ENCODE peak calls at places on chromosomes 12 and 14, in four cellular contexts. K is NT2/D1, V is H1, S is GM12878. Y is an unnamed sample.

GRCh38 chr12:53190108-53190729 is 9.5 kb upstream of the CSAD start:
- DNase-seq in V (no peak), K (no peak), S (no peak), Y (peak; percentile 73)

GRCh38 chr12:75560167-75560566 is 48.8 kb upstream of the KRR1 start:
- DNase-seq in V (no peak), S (no peak), K (no peak), Y (no peak)

GRCh38 chr12:24133385-24133784 is 183.9 kb upstream of the SOX5 start:
- DNase-seq in V (peak; percentile 63), S (peak; percentile 40), K (peak; percentile 93), Y (no peak)

GRCh38 chr14:72617391-72618011 is 276.4 kb downstream of the DPF3 start:
- DNase-seq in V (no peak), S (no peak), K (no peak), Y (no peak)

GRCh38 chr14:81450100-81450531 is 50.0 kb upstream of the STON2 start:
- DNase-seq in K (peak; percentile 49), S (no peak), V (peak; percentile 47), Y (no peak)

GRCh38 chr12:24931666-24932405 is 17.1 kb downstream of the BCAT1 start:
- DNase-seq in K (no peak), V (no peak), S (peak; percentile 79), Y (no peak)

GRCh38 chr12:121805171-121805687 is 1.4 kb downstream of the SETD1B start:
- DNase-seq in V (no peak), K (no peak), S (no peak), Y (no peak)

GRCh38 chr12:14239935-14240872 is 125.3 kb upstream of the ATF7IP start:
- DNase-seq in V (no peak), S (peak; percentile 75), K (no peak), Y (no peak)

DNA sequence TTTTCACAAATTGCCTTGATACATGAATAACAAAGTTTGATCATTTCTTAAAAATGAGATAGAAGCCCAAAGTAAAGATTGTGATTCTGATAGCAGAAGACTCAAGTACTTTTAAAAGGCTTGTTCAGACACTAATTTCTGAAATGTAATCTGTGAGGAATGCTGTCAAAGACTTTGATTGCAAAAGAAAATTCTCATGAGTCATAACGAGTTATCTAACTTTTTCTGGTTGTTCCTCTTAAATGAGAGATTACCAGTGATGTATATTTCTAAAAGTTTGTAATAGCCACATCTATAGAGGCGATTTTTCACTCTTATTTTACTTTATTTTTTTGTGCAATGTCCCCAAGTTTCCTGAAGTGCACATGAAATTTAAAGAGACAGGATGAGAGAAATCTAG is 7.0 kb downstream of the PYGL start:
- DNase-seq in K (no peak), S (no peak), V (no peak), Y (no peak)
- TF ChIP-seq SUZ12 in K (no peak), S (no peak), V (no peak), Y (no peak)

GRCh38 chr14:24639270-24639669 is 5.3 kb upstream of the GZMB start:
- DNase-seq in K (no peak), V (no peak), S (no peak), Y (no peak)

GRCh38 chr14:24634158-24634557 is at the start of gene GZMB:
- DNase-seq in V (no peak), K (no peak), S (no peak), Y (no peak)

DNA sequence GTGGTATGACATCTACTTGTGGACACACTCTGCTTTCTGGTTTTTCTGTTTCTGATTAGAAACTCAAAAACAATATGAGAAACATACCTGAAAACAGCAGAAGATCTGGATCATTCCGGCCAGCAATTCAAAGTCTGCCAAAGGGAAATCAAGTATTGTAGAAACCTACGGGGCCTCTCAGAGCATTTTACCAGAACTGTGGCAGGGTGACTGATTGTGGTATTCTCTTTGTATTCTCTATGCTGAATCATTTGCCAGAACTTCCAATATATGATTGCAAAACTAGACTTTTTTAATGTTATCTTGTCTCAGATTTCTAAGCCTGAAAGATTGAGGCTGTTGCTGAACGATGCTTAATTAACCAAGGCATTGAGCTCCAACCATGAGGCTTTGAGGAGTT is 5.9 kb upstream of the GZMB start:
- DNase-seq in K (no peak), S (no peak), V (no peak), Y (no peak)
- TF ChIP-seq SUZ12 in K (no peak), S (no peak), V (no peak), Y (no peak)

GRCh38 chr14:94392510-94392935 is 4.1 kb upstream of the SERPINA1 start:
- DNase-seq in V (no peak), K (no peak), S (peak; percentile 38), Y (no peak)

GRCh38 chr14:94389731-94390371 is 1.4 kb upstream of the SERPINA1 start:
- DNase-seq in K (no peak), S (no peak), V (no peak), Y (no peak)

GRCh38 chr14:94391284-94391914 is 3.0 kb upstream of the SERPINA1 start:
- DNase-seq in K (no peak), S (no peak), V (no peak), Y (no peak)

GRCh38 chr14:94388896-94389469 is 581 bp upstream of the SERPINA1 start:
- DNase-seq in S (no peak), V (no peak), K (no peak), Y (no peak)

GRCh38 chr14:94390372-94391086 is 2.1 kb upstream of the SERPINA1 start:
- DNase-seq in S (no peak), K (no peak), V (no peak), Y (no peak)
- TF ChIP-seq SUZ12 in S (no peak), K (no peak), V (no peak), Y (no peak)

GRCh38 chr12:67989184-67989965 is at the start of gene IFNG-AS1:
- DNase-seq in K (no peak), V (no peak), S (peak; percentile 56), Y (no peak)

GRCh38 chr12:67988600-67988999 is 647 bp upstream of the IFNG-AS1 start:
- DNase-seq in K (no peak), S (peak; percentile 69), V (no peak), Y (no peak)

GRCh38 chr12:67994046-67994445 is 4.8 kb downstream of the IFNG-AS1 start:
- DNase-seq in K (no peak), V (no peak), S (no peak), Y (no peak)

GRCh38 chr12:67993143-67993542 is 3.9 kb downstream of the IFNG-AS1 start:
- DNase-seq in S (no peak), K (no peak), V (no peak), Y (no peak)

DNA sequence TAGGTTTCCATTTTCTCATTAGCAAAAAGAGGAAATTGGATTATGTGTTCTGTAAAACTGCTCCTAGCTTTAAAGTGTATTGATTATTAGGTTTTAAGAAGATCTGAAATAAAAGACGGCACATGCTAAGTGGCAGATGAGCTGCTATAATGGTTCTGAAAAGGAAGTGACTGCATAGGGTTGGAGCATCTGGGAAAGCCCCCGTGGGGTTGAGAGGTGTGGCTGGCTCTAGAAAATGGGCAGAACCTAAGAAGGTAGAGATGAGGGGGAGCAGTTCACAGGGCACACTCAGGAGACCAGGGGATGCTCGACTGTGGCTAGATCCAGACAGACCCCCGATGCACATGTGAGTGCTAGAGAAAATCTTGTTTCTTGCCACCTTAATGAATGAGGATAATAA is 1.9 kb downstream of the IFNG-AS1 start:
- DNase-seq in S (no peak), K (no peak), V (no peak), Y (no peak)
- TF ChIP-seq SUZ12 in S (no peak), K (no peak), V (no peak), Y (no peak)

GRCh38 chr14:67951529-67952120 is 132.0 kb downstream of the RAD51B start:
- DNase-seq in V (no peak), S (no peak), K (no peak), Y (no peak)
- TF ChIP-seq SUZ12 in V (no peak), S (no peak), K (no peak), Y (no peak)

GRCh38 chr12:103964805-103965204 is 867 bp upstream of the TDG start:
- DNase-seq in S (no peak), V (no peak), K (no peak), Y (no peak)

GRCh38 chr12:103965255-103965589 is 450 bp upstream of the TDG start:
- DNase-seq in S (no peak), K (no peak), V (no peak), Y (no peak)

GRCh38 chr12:103969391-103969790 is 3.7 kb downstream of the TDG start:
- DNase-seq in V (no peak), K (no peak), S (no peak), Y (no peak)

GRCh38 chr12:103965590-103966407 is at the start of gene TDG:
- DNase-seq in V (peak; percentile 96), S (peak; percentile 97), K (peak; percentile 98), Y (peak; percentile 92)

DNA sequence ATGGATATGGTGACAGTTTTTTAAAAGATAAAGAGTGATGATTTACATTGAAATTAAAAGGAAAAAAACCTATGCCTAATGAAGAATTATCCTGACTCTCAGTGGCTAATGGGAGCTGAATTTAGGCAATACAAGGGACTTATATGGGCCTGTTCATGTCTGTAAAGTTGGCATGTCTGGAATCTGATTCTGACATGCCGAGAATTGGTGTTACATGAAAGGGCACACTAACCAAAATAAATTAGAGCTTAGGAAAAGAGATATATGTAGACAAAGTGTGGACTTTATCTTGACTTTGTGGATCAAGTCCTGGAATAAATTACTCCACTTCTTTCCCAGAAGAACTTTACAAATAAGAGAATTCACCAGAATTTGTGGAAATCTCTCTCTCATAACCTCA is 1.1 kb downstream of the TDG start:
- DNase-seq in K (no peak), V (no peak), S (no peak), Y (no peak)
- TF ChIP-seq SUZ12 in K (no peak), V (no peak), S (no peak), Y (no peak)

GRCh38 chr12:132904718-132905328 is 17.4 kb upstream of the CHFR start:
- DNase-seq in S (no peak), K (peak; percentile 72), V (peak; percentile 75), Y (no peak)
- TF ChIP-seq SUZ12 in S (no peak), K (no peak), V (no peak), Y (no peak)

GRCh38 chr12:60387356-60387755 is 791.5 kb downstream of the SLC16A7 start:
- DNase-seq in S (no peak), V (no peak), K (no peak), Y (no peak)

GRCh38 chr12:60394680-60395079 is 798.9 kb downstream of the SLC16A7 start:
- DNase-seq in K (no peak), S (no peak), V (no peak), Y (no peak)

GRCh38 chr12:60393093-60393492 is 797.3 kb downstream of the SLC16A7 start:
- DNase-seq in V (no peak), S (no peak), K (no peak), Y (no peak)

DNA sequence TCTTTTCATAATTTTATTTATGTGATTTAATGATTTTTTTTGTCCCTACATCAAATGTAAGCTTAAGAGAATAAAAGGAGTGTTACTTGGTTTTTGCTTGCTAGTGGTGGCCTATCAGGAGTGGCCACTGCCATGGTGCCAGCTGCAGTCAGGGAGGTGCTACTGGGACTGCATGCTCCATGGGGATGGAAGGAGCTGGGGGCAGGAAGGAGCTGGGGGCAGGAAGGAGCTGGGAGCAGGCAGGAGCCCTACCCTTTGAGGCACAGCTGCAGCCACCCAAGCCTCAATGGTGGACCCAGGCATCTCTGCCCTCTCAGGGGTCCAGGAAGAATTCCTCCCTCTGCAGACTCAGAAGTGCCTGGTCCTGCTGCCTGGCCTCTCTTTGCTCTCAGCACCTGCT is 796.0 kb downstream of the SLC16A7 start:
- DNase-seq in S (no peak), V (no peak), K (no peak), Y (no peak)
- TF ChIP-seq SUZ12 in S (no peak), V (no peak), K (no peak), Y (no peak)

GRCh38 chr14:89330236-89331002 is 86.6 kb downstream of the FOXN3 start:
- DNase-seq in V (no peak), K (no peak), S (no peak), Y (no peak)
- TF ChIP-seq SUZ12 in V (no peak), K (no peak), S (no peak), Y (no peak)

Y was measured in HEK293T.